ENCODE peak calls at places on chromosomes 3 and 15, in six cellular contexts. P is Peyer's patch, Q is AG04450, U is heart left ventricle, A is foreskin fibroblast, C is testis. G is an unnamed sample.

GRCh38 chr15:23566070-23567050 is 886 bp downstream of the MKRN3 start:
- DNase-seq in P (no peak), U (no peak), Q (no peak), A (peak), C (peak), G (no peak)

GRCh38 chr3:58052373-58053273 is 44.4 kb downstream of the FLNB start:
- DNase-seq in P (peak), A (peak), Q (peak), U (peak), C (peak), G (no peak)

GRCh38 chr15:51492528-51492927 is 130.0 kb downstream of the DMXL2 start:
- DNase-seq in P (no peak), Q (no peak), U (no peak), C (no peak), A (no peak), G (no peak)

GRCh38 chr15:81106560-81106959 is 27.5 kb upstream of the CFAP161 start:
- DNase-seq in U (no peak), Q (peak), A (peak), C (peak), P (peak), G (peak)

GRCh38 chr3:105503191-105503593 is 136.5 kb downstream of the ALCAM start:
- DNase-seq in A (no peak), Q (no peak), P (no peak), U (no peak), C (no peak), G (no peak)

GRCh38 chr3:167493240-167493639 is 19.4 kb upstream of the SERPINI2 start:
- DNase-seq in Q (no peak), A (no peak), U (no peak), C (no peak), P (no peak), G (no peak)

GRCh38 chr3:117408811-117409210 is 699.2 kb downstream of the TUSC7 start:
- DNase-seq in P (no peak), A (peak), Q (no peak), U (no peak), C (no peak), G (no peak)

GRCh38 chr3:37770336-37770735 is 91.3 kb upstream of the CTDSPL start:
- DNase-seq in A (no peak), P (no peak), U (no peak), Q (no peak), C (no peak), G (no peak)

GRCh38 chr15:60580068-60580467 is 101.1 kb upstream of the ICE2 start:
- DNase-seq in C (no peak), Q (no peak), A (no peak), U (no peak), P (no peak), G (no peak)

GRCh38 chr3:43496740-43497375 is 125.0 kb downstream of the ANO10 start:
- DNase-seq in U (no peak), Q (no peak), C (no peak), P (no peak), A (no peak), G (no peak)

GRCh38 chr15:39287322-39288195 is 293.3 kb upstream of the THBS1 start:
- DNase-seq in U (no peak), Q (no peak), P (no peak), A (peak), C (no peak), G (no peak)

GRCh38 chr3:133892546-133893231 is 3.0 kb downstream of the RAB6B start:
- DNase-seq in A (no peak), P (no peak), Q (no peak), C (peak), U (peak), G (no peak)

GRCh38 chr3:133888739-133889340 is 6.8 kb downstream of the RAB6B start:
- DNase-seq in C (no peak), U (no peak), Q (no peak), P (peak), A (no peak), G (no peak)

GRCh38 chr3:133890037-133890436 is 5.6 kb downstream of the RAB6B start:
- DNase-seq in C (no peak), U (no peak), A (no peak), P (no peak), Q (no peak), G (no peak)

GRCh38 chr3:133891662-133892389 is 3.9 kb downstream of the RAB6B start:
- DNase-seq in Q (no peak), U (no peak), A (no peak), C (no peak), P (no peak), G (no peak)

GRCh38 chr3:133890972-133891644 is 4.6 kb downstream of the RAB6B start:
- DNase-seq in C (no peak), A (no peak), Q (no peak), P (no peak), U (no peak), G (no peak)
- TF ChIP-seq CTCF in C (no peak), A (no peak), Q (no peak), P (no peak), U (no peak), G (no peak)

GRCh38 chr3:160126761-160127160 is 98.5 kb upstream of the C3orf80 start:
- DNase-seq in C (no peak), A (no peak), Q (no peak), P (no peak), U (no peak), G (no peak)

GRCh38 chr3:160127308-160127707 is 97.9 kb upstream of the C3orf80 start:
- DNase-seq in Q (no peak), A (no peak), P (no peak), C (no peak), U (no peak), G (no peak)

GRCh38 chr3:160125188-160125587 is 100.0 kb upstream of the C3orf80 start:
- DNase-seq in P (no peak), A (no peak), C (no peak), Q (no peak), U (no peak), G (no peak)

GRCh38 chr3:160124224-160124623 is 101.0 kb upstream of the C3orf80 start:
- DNase-seq in Q (no peak), A (no peak), C (no peak), P (no peak), U (no peak), G (no peak)

DNA sequence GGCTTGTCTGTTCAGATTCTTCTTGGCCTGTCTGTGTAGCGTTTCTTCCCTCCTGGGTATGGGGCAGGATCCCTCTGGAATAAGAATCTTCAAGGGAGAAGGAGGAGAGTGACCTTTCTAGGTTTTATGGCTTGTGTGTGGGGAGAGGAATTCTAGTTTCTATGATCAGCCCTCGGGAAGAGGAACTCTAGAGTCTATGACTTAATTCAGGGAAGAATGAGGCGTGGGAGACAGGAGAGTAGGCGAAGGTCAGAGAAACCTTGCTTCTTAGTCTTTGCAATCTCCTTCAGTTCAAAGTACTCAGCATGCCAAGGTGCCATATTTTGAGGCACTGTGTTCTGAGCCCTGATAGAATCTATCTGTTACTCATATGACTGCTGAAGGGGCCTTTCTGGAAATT is 99.2 kb upstream of the C3orf80 start:
- DNase-seq in Q (no peak), P (no peak), A (no peak), U (no peak), C (no peak), G (no peak)
- H3K4me3 ChIP-seq in Q (no peak), P (no peak), A (no peak), U (no peak), C (no peak), G (no peak)

DNA sequence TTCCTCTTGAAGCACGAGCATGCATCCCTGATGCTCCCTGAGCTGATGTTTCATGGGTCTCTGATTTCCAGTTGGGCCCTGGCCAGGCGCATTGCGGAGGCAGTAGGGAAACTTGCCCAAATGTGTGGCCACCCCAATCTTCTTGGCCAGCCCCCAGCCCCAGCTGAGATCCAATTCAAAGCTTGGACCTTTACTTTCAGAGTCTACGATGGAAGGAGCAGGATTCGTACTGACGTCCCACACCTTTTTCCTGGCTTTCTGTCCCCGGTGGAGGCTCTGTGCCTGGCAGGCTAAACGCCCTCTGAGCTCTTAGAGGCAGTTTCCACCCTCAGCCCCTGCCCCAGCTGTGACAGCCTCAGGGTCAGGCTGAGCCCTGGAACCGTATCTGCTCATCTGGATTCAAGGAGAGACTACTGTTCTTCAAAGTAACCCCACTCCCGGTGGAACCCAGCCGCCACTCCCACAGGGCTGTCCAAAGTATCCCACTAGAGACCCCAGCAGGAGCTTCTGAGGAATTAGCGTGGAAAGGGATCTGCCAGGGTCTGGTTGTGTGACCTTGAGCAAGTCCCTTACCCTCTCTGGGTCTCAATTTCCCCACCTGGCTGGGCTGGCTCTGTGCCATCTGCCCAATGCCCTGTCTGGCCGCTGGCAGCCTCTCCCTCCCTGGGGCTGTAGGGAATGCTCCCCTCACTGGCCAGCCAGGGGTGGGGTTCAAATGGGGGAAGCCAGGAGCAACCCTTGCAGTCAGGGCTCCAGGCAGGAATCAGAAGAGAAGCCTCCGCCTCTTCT is 37.3 kb downstream of the CPN2 start:
- DNase-seq in A (peak), U (no peak), Q (no peak), P (no peak), C (peak), G (no peak)
- TF ChIP-seq CTCF in A (no peak), U (no peak), Q (no peak), P (no peak), C (no peak), G (no peak)

GRCh38 chr3:71754610-71755253 is 1.1 kb downstream of the GPR27 start:
- DNase-seq in P (no peak), A (peak), Q (no peak), C (peak), U (no peak), G (no peak)
- H3K4me3 ChIP-seq in P (peak), A (no peak), Q (no peak), C (peak), U (peak), G (no peak)

GRCh38 chr3:86563358-86563970 is 427.5 kb downstream of the VGLL3 start:
- DNase-seq in Q (peak), U (no peak), C (no peak), P (no peak), A (peak), G (peak)
- TF ChIP-seq CTCF in Q (peak), U (peak), C (peak), P (peak), A (peak), G (peak)

GRCh38 chr3:168655591-168655990 is 559.9 kb upstream of the GOLIM4 start:
- DNase-seq in Q (no peak), C (no peak), P (no peak), A (no peak), U (no peak), G (no peak)
- H3K4me3 ChIP-seq in Q (no peak), C (no peak), P (no peak), A (no peak), U (no peak), G (no peak)

DNA sequence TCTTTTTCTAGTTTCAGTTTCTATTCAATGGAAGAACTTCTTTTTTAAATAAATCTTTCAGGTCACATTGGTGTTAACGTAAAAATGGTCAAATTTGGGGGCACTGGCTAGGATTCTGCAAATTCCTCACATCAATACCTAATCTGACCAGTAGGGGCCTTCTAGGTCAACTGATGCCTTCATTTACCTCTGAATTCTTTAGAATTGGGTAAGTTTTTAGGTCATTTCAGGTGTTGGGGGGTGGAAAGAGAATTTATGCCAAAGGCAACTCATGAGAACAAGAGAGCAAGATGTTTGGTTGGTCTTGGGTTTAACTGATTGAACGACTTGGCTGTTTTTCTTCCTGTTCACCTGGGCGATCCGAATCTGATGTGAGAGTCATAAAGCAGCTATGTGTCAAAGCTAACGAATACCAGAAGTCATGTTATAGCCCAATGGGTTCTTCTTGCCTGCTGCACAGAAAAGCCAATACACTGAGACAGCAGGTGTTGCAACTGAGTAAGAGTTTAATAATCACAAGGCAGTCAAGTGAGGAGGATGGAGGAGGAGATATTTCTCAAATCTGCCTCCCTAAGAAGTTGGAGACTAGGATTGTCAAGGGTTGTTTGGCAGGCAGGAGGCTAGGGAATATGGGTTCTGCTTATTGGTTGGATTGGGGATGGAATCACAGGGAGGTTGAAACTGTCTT is 15.3 kb downstream of the LRRC49 start:
- DNase-seq in P (no peak), C (no peak), Q (no peak), U (no peak), A (no peak), G (no peak)
- TF ChIP-seq CTCF in P (no peak), C (peak), Q (peak), U (no peak), A (no peak), G (no peak)

GRCh38 chr3:106570426-106570825 is 701.6 kb upstream of the CBLB start:
- DNase-seq in P (no peak), U (no peak), C (no peak), A (peak), Q (no peak), G (no peak)
- H3K4me3 ChIP-seq in P (no peak), U (no peak), C (no peak), A (no peak), Q (no peak), G (no peak)

GRCh38 chr3:122618614-122619013 is 41.2 kb downstream of the PARP15 start:
- DNase-seq in A (peak), U (no peak), P (no peak), Q (no peak), C (no peak), G (no peak)
- TF ChIP-seq CTCF in A (no peak), U (no peak), P (no peak), Q (no peak), C (no peak), G (no peak)

DNA sequence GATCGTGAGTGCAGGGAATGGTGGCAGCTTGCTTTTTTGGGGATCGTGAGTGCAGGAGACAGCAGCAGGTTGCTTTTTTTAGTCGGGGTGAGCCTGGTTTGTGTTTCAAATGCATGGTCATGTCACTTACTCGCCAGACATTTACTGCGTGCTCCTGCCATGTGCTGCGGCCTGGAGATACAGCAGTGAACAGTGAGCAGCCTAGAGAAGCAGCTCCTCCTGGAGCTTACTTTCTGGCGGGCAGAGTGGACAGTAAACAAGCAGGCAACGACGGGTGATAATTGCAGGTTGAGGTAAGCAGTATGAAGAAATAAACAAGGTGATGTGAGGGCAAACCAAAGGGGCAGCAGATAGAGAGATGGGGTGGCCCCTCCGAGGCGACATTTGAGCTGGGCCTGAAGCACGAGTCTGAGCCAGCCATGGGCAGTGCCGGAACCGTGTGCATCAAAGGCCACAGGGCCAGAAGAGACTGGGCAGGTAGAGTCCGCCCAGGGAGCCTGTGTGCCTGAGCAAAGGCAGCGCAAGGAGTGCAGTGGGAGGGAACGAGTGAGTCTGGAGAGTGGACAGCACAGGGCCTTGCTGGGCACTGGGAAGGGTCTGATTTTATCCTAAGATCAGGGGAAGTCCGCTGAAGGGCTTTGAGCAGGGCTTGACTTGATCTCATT is 57.3 kb upstream of the RASA2 start:
- DNase-seq in U (no peak), C (no peak), P (no peak), A (no peak), Q (no peak), G (no peak)
- H3K4me3 ChIP-seq in U (no peak), C (no peak), P (no peak), A (no peak), Q (no peak), G (no peak)

G was measured in AG04449.